ENCODE peak calls at places on chromosomes 12 and 14, in seven cellular contexts. L is transverse colon; F is CD4-positive, CD25-positive, alpha-beta regulatory T cell; T is thoracic aorta; C is astrocyte of the spinal cord; Y is AG09309; U is endothelial cell of umbilical vein. M is an unnamed sample.
A peak's percentile ranks its signal among the peaks of the same experiment; 100 is the strongest.

GRCh38 chr12:121750507-121750955 is 38.0 kb downstream of the TMEM120B start:
- DNase-seq in L (no peak), F (peak; percentile 11), T (no peak), C (no peak), Y (no peak), U (no peak), M (no peak)

GRCh38 chr14:101200008-101200649 is 296.6 kb upstream of the RTL1 start:
- DNase-seq in L (no peak), F (no peak), T (no peak), C (no peak), Y (no peak), U (no peak), M (peak; percentile 28)

GRCh38 chr14:56108057-56108456 is 10.2 kb upstream of the PELI2 start:
- DNase-seq in L (no peak), F (no peak), T (no peak), C (no peak), Y (no peak), U (no peak), M (no peak)

GRCh38 chr12:48198619-48198973 is 4.5 kb downstream of the OR10AD1 start:
- DNase-seq in L (peak; percentile 31), F (no peak), T (no peak), C (no peak), Y (no peak), U (no peak), M (peak; percentile 61)

GRCh38 chr12:11660624-11661023 is 11.2 kb downstream of the ETV6 start:
- DNase-seq in L (no peak), F (no peak), T (no peak), C (no peak), Y (no peak), U (no peak), M (no peak)

GRCh38 chr12:75825686-75826085 is 205.9 kb downstream of the PHLDA1 start:
- DNase-seq in L (no peak), F (no peak), T (no peak), C (peak; percentile 94), Y (peak; percentile 91), U (no peak), M (no peak)

GRCh38 chr12:105352940-105353635 is 22.6 kb downstream of the C12orf75 start:
- DNase-seq in L (no peak), F (no peak), T (no peak), C (peak; percentile 54), Y (no peak), U (peak; percentile 73), M (no peak)

GRCh38 chr12:64931981-64932380 is 107.5 kb downstream of the TBC1D30 start:
- DNase-seq in L (no peak), F (no peak), T (no peak), C (no peak), Y (no peak), U (no peak), M (no peak)

GRCh38 chr12:6883252-6883651 is 10.1 kb upstream of the SPSB2 start:
- DNase-seq in L (no peak), F (no peak), T (no peak), C (no peak), Y (no peak), U (no peak), M (no peak)

GRCh38 chr12:27709932-27710591 is 570 bp upstream of the MRPS35 start:
- DNase-seq in L (peak; percentile 35), F (no peak), T (no peak), C (peak; percentile 72), Y (no peak), U (peak; percentile 75), M (no peak)

GRCh38 chr12:14836336-14837210 is 6.8 kb downstream of the ART4 start:
- DNase-seq in L (no peak), F (no peak), T (no peak), C (peak; percentile 82), Y (peak; percentile 41), U (peak; percentile 86), M (no peak)

GRCh38 chr14:84209021-84209420 is 1320.9 kb upstream of the FLRT2 start:
- DNase-seq in L (no peak), F (no peak), T (no peak), C (no peak), Y (no peak), U (no peak), M (no peak)

GRCh38 chr12:2287151-2287550 is 234.4 kb downstream of the CACNA1C start:
- DNase-seq in L (no peak), F (no peak), T (no peak), C (no peak), Y (no peak), U (no peak), M (no peak)

GRCh38 chr14:24630872-24631477 is 3.0 kb downstream of the GZMB start:
- DNase-seq in L (peak; percentile 16), F (no peak), T (no peak), C (no peak), Y (peak; percentile 7), U (no peak), M (no peak)

GRCh38 chr14:65098586-65098985 is 3.7 kb downstream of the MAX start:
- DNase-seq in L (no peak), F (peak; percentile 82), T (no peak), C (peak; percentile 38), Y (no peak), U (peak; percentile 61), M (no peak)

GRCh38 chr14:89992273-89992672 is 36.5 kb downstream of the TDP1 start:
- DNase-seq in L (no peak), F (no peak), T (no peak), C (no peak), Y (no peak), U (no peak), M (no peak)

GRCh38 chr14:89988787-89989186 is 33.1 kb downstream of the TDP1 start:
- DNase-seq in L (no peak), F (no peak), T (no peak), C (no peak), Y (no peak), U (no peak), M (no peak)

GRCh38 chr14:89986475-89986874 is 30.7 kb downstream of the TDP1 start:
- DNase-seq in L (no peak), F (no peak), T (no peak), C (no peak), Y (no peak), U (no peak), M (no peak)

GRCh38 chr14:89990218-89990617 is 34.5 kb downstream of the TDP1 start:
- DNase-seq in L (no peak), F (no peak), T (no peak), C (no peak), Y (no peak), U (no peak), M (no peak)

GRCh38 chr14:89990623-89991275 is 35.0 kb downstream of the TDP1 start:
- DNase-seq in L (no peak), F (no peak), T (no peak), C (no peak), Y (no peak), U (no peak), M (no peak)
- H3K4me3 ChIP-seq in L (no peak overlapping the region), F (no peak overlapping the region), T (no peak overlapping the region), C (no peak overlapping the region), Y (no peak overlapping the region), U (no peak overlapping the region), M (no peak overlapping the region)

GRCh38 chr14:49897414-49897813 is 4.5 kb downstream of the ARF6 start:
- DNase-seq in L (no peak), F (no peak), T (no peak), C (no peak), Y (no peak), U (no peak), M (no peak)
- H3K4me3 ChIP-seq in L (no peak overlapping the region), F (peak overlapping the region; percentile 90), T (peak overlapping the region; percentile 86), C (peak overlapping the region; percentile 90), Y (no peak overlapping the region), U (no peak overlapping the region), M (no peak overlapping the region)

DNA sequence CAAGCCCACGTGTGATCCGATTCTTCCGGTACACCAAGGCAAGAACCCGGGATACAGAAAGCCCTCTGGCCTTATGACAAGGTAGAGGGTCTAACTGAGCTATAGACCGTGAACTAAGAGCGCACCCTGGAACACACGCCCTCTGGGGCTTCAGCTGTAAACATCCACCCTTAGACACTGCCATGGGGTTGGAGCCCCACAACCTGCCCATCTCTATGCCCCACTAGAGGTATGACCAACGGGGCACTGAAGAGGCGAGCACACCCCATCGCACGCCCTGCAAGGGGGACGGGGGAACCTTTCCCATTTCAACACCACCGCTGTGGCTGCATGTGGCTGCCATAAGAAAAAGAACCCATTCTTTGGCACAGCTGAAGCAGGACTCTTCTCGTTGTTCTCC is 1206.0 kb upstream of the TMEM132C start:
- DNase-seq in L (no peak), F (no peak), T (no peak), C (no peak), Y (no peak), U (no peak), M (no peak)
- H3K4me3 ChIP-seq in L (peak overlapping the region; percentile 31), F (no peak overlapping the region), T (no peak overlapping the region), C (no peak overlapping the region), Y (no peak overlapping the region), U (no peak overlapping the region), M (no peak overlapping the region)

GRCh38 chr14:30108975-30109700 is 181.5 kb upstream of the PRKD1 start:
- DNase-seq in L (no peak), F (no peak), T (no peak), C (no peak), Y (no peak), U (no peak), M (no peak)
- H3K4me3 ChIP-seq in L (no peak overlapping the region), F (no peak overlapping the region), T (no peak overlapping the region), C (no peak overlapping the region), Y (no peak overlapping the region), U (no peak overlapping the region), M (no peak overlapping the region)

GRCh38 chr12:109134186-109134917 is 18.0 kb downstream of the ACACB start:
- DNase-seq in L (no peak), F (no peak), T (no peak), C (no peak), Y (peak; percentile 55), U (no peak), M (no peak)
- H3K4me3 ChIP-seq in L (no peak overlapping the region), F (no peak overlapping the region), T (no peak overlapping the region), C (no peak overlapping the region), Y (no peak overlapping the region), U (no peak overlapping the region), M (no peak overlapping the region)

GRCh38 chr12:10554228-10554970 is 48.7 kb downstream of the EIF2S3B start:
- DNase-seq in L (no peak), F (no peak), T (no peak), C (peak; percentile 10), Y (no peak), U (no peak), M (no peak)
- H3K4me3 ChIP-seq in L (no peak overlapping the region), F (no peak overlapping the region), T (no peak overlapping the region), C (no peak overlapping the region), Y (no peak overlapping the region), U (no peak overlapping the region), M (no peak overlapping the region)

GRCh38 chr14:60212503-60213371 is 36.3 kb upstream of the PPM1A start:
- DNase-seq in L (no peak), F (no peak), T (no peak), C (no peak), Y (no peak), U (no peak), M (no peak)
- H3K4me3 ChIP-seq in L (no peak overlapping the region), F (no peak overlapping the region), T (no peak overlapping the region), C (no peak overlapping the region), Y (no peak overlapping the region), U (no peak overlapping the region), M (no peak overlapping the region)